ENCODE peak calls at places on chromosome 2, in four cellular contexts. Q, H, M and L are unnamed samples.

GRCh38 chr2:102417946-102418345 is 5.0 kb upstream of the IL18RAP start:
- DNase-seq in Q (no peak), H (no peak), M (no peak), L (no peak)

GRCh38 chr2:109475531-109476210 is 138.1 kb downstream of the SEPTIN10 start:
- DNase-seq in Q (no peak), H (no peak), M (no peak), L (no peak)

GRCh38 chr2:111159640-111160039 is 38.9 kb downstream of the BCL2L11 start:
- DNase-seq in Q (no peak), H (no peak), M (no peak), L (no peak)

GRCh38 chr2:156322681-156323211 is 9.8 kb downstream of the NR4A2 start:
- DNase-seq in Q (no peak), H (no peak), M (peak; percentile 63), L (no peak)

GRCh38 chr2:110101280-110101844 is 14.3 kb downstream of the MALL start:
- DNase-seq in Q (peak; percentile 99), H (peak; percentile 99), M (peak; percentile 66), L (peak; percentile 98)

GRCh38 chr2:149167941-149168340 is 129.4 kb downstream of the LYPD6B start:
- DNase-seq in Q (peak; percentile 35), H (no peak), M (no peak), L (no peak)

GRCh38 chr2:119549236-119549635 is 5.0 kb downstream of the CFAP221 start:
- DNase-seq in Q (no peak), H (no peak), M (no peak), L (no peak)

GRCh38 chr2:133362061-133362476 is 206.2 kb downstream of the NCKAP5 start:
- DNase-seq in Q (no peak), H (no peak), M (no peak), L (no peak)

GRCh38 chr2:241270531-241270930 is 44.9 kb downstream of the HDLBP start:
- DNase-seq in Q (no peak), H (no peak), M (no peak), L (no peak)

GRCh38 chr2:217218269-217219140 is 358.6 kb upstream of the TNP1 start:
- DNase-seq in Q (no peak), H (no peak), M (no peak), L (peak; percentile 33)

GRCh38 chr2:195898505-195898904 is 170.1 kb downstream of the DNAH7 start:
- DNase-seq in Q (peak; percentile 89), H (no peak), M (no peak), L (peak; percentile 66)

GRCh38 chr2:120250640-120251039 is 2.0 kb upstream of the RALB start:
- DNase-seq in Q (no peak), H (no peak), M (no peak), L (no peak)

GRCh38 chr2:237208373-237209045 is 122.8 kb downstream of the COPS8 start:
- DNase-seq in Q (no peak), H (no peak), M (no peak), L (no peak)

GRCh38 chr2:49044265-49044664 is 110.0 kb downstream of the FSHR start:
- DNase-seq in Q (no peak), H (no peak), M (no peak), L (no peak)

GRCh38 chr2:127653421-127654083 is 7.6 kb downstream of the GPR17 start:
- DNase-seq in Q (peak; percentile 47), H (no peak), M (no peak), L (no peak)

GRCh38 chr2:33559986-33560385 is 39.1 kb downstream of the FAM98A start:
- DNase-seq in Q (no peak), H (no peak), M (no peak), L (no peak)

GRCh38 chr2:203808041-203808750 is 59.4 kb upstream of the CTLA4 start:
- DNase-seq in Q (peak; percentile 66), H (no peak), M (no peak), L (no peak)

GRCh38 chr2:81242502-81242901 is 938.0 kb upstream of the LRRTM1 start:
- DNase-seq in Q (no peak), H (no peak), M (peak; percentile 30), L (no peak)

GRCh38 chr2:30402441-30403182 is 44.4 kb upstream of the LCLAT1 start:
- DNase-seq in Q (no peak), H (no peak), M (no peak), L (no peak)

GRCh38 chr2:20642026-20642971 is 8.6 kb downstream of the HS1BP3 start:
- DNase-seq in Q (peak; percentile 91), H (peak; percentile 91), M (peak; percentile 95), L (peak; percentile 89)

GRCh38 chr2:17976871-17977746 is 98.6 kb downstream of the KCNS3 start:
- DNase-seq in Q (no peak), H (peak; percentile 76), M (no peak), L (peak; percentile 22)

GRCh38 chr2:219616550-219616949 is 10.9 kb upstream of the SLC4A3 start:
- DNase-seq in Q (peak; percentile 63), H (no peak), M (no peak), L (peak; percentile 63)

GRCh38 chr2:1704606-1705556 is 39.4 kb downstream of the PXDN start:
- DNase-seq in Q (no peak), H (no peak), M (peak; percentile 47), L (no peak)

GRCh38 chr2:40554665-40555294 is 102.9 kb upstream of the SLC8A1 start:
- DNase-seq in Q (peak; percentile 59), H (peak; percentile 71), M (peak; percentile 94), L (no peak)

GRCh38 chr2:98802344-98802743 is 71.4 kb upstream of the MGAT4A start:
- DNase-seq in Q (no peak), H (no peak), M (no peak), L (no peak)

GRCh38 chr2:30664761-30665358 is 142.4 kb downstream of the CAPN13 start:
- DNase-seq in Q (no peak), H (peak; percentile 67), M (peak; percentile 41), L (no peak)

GRCh38 chr2:45533771-45534170 is 77.3 kb downstream of the SRBD1 start:
- DNase-seq in Q (no peak), H (no peak), M (no peak), L (no peak)

GRCh38 chr2:111066062-111066593 is 54.6 kb upstream of the BCL2L11 start:
- DNase-seq in Q (no peak), H (no peak), M (no peak), L (no peak)

GRCh38 chr2:153403937-153404336 is 74.6 kb downstream of the RPRM start:
- DNase-seq in Q (no peak), H (no peak), M (no peak), L (no peak)

DNA sequence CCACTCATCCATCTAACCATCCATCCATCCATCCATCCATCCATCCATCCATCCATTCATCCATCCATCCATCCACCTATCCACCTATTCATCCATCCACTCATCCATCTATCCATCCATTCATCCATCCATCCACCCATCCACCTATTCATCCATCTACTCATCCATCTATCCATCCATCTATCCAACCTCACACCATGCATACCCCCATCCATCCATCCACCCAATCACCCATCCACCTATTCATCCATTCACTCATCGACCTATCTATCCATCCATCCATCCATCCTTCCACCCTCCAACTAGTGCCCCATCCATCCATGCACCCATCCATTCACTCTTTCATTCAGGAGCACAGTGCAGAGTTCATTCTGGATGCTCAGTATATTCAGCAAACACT is 21.5 kb upstream of the YWHAQ start:
- DNase-seq in Q (no peak), H (no peak), M (no peak), L (no peak)
- H3K4me1 ChIP-seq in Q (no peaks in the 10 kb centered on the region), H (no peaks in the 10 kb centered on the region), M (no peaks in the 10 kb centered on the region), L (no peaks in the 10 kb centered on the region)

GRCh38 chr2:54570925-54571694 is 115.0 kb downstream of the SPTBN1 start:
- DNase-seq in Q (no peak), H (no peak), M (no peak), L (peak; percentile 64)

GRCh38 chr2:54570321-54570881 is 114.3 kb downstream of the SPTBN1 start:
- DNase-seq in Q (no peak), H (no peak), M (no peak), L (no peak)

GRCh38 chr2:54568876-54569298 is 112.8 kb downstream of the SPTBN1 start:
- DNase-seq in Q (no peak), H (no peak), M (no peak), L (no peak)

GRCh38 chr2:54572262-54572635 is 116.1 kb downstream of the SPTBN1 start:
- DNase-seq in Q (no peak), H (no peak), M (no peak), L (no peak)

GRCh38 chr2:54569745-54570296 is 113.7 kb downstream of the SPTBN1 start:
- DNase-seq in Q (no peak), H (no peak), M (no peak), L (no peak)
- H3K4me3 ChIP-seq in Q (no peak overlapping the region), H (no peak overlapping the region), M (no peak overlapping the region), L (no peak overlapping the region)

GRCh38 chr2:233332125-233332524 is 22.2 kb upstream of the DGKD start:
- DNase-seq in Q (no peak), H (no peak), M (no peak), L (no peak)
- H3K4me1 ChIP-seq in Q (no peaks in the 10 kb centered on the region), H (no peaks in the 10 kb centered on the region), M (peaks cover 10% of the 10 kb centered on the region), L (no peaks in the 10 kb centered on the region)

GRCh38 chr2:173989886-173990744 is 24.9 kb upstream of the SP3 start:
- DNase-seq in Q (peak; percentile 65), H (no peak), M (no peak), L (no peak)
- H3K4me3 ChIP-seq in Q (no peak overlapping the region), H (no peak overlapping the region), M (no peak overlapping the region), L (no peak overlapping the region)